ENCODE peak calls at places on chromosomes 5 and 9, in four cellular contexts. J, X, L and K are unnamed samples.
A peak's percentile ranks its signal among the peaks of the same experiment; 100 is the strongest.

GRCh38 chr5:171595801-171596231 is 176.4 kb downstream of the FGF18 start:
- DNase-seq in J (no peak), X (no peak), L (peak; percentile 4), K (no peak)

GRCh38 chr5:157076558-157076957 is 17.6 kb upstream of the HAVCR1 start:
- DNase-seq in J (no peak), X (no peak), L (no peak), K (no peak)

GRCh38 chr5:173354645-173355044 is 26.4 kb upstream of the STC2 start:
- DNase-seq in J (no peak), X (no peak), L (no peak), K (no peak)

GRCh38 chr9:126589349-126589748 is 24.4 kb upstream of the LMX1B start:
- DNase-seq in J (no peak), X (no peak), L (no peak), K (no peak)

GRCh38 chr5:39570418-39571027 is 145.7 kb upstream of the DAB2 start:
- DNase-seq in J (peak; percentile 25), X (no peak), L (peak; percentile 24), K (peak; percentile 10)

GRCh38 chr5:20241351-20241750 is 253.4 kb upstream of the CDH18 start:
- DNase-seq in J (no peak), X (no peak), L (no peak), K (no peak)

GRCh38 chr5:154191467-154192261 is 1.1 kb downstream of the GALNT10 start:
- DNase-seq in J (no peak), X (no peak), L (no peak), K (no peak)

GRCh38 chr5:118554991-118555390 is 433.4 kb downstream of the DTWD2 start:
- DNase-seq in J (no peak), X (no peak), L (no peak), K (no peak)

GRCh38 chr9:11931109-11931508 is 762.1 kb upstream of the TYRP1 start:
- DNase-seq in J (no peak), X (no peak), L (no peak), K (no peak)

GRCh38 chr9:133704711-133705181 is 33.4 kb downstream of the SARDH start:
- DNase-seq in J (no peak), X (no peak), L (no peak), K (no peak)

GRCh38 chr5:64869419-64869818 is 100.7 kb downstream of the CWC27 start:
- DNase-seq in J (no peak), X (no peak), L (no peak), K (no peak)

GRCh38 chr9:8725635-8726034 is 926.1 kb upstream of the DMAC1 start:
- DNase-seq in J (no peak), X (no peak), L (no peak), K (no peak)

GRCh38 chr9:134592819-134593200 is 48.8 kb upstream of the COL5A1 start:
- DNase-seq in J (no peak), X (no peak), L (no peak), K (no peak)

GRCh38 chr5:75666801-75667200 is 50.4 kb downstream of the POC5 start:
- DNase-seq in J (no peak), X (no peak), L (no peak), K (no peak)

GRCh38 chr5:59218424-59219045 is 635.7 kb downstream of the RAB3C start:
- DNase-seq in J (no peak), X (no peak), L (peak; percentile 8), K (no peak)
- TF ChIP-seq TARDBP in J (no peak), X (no peak), L (no peak), K (no peak)

DNA sequence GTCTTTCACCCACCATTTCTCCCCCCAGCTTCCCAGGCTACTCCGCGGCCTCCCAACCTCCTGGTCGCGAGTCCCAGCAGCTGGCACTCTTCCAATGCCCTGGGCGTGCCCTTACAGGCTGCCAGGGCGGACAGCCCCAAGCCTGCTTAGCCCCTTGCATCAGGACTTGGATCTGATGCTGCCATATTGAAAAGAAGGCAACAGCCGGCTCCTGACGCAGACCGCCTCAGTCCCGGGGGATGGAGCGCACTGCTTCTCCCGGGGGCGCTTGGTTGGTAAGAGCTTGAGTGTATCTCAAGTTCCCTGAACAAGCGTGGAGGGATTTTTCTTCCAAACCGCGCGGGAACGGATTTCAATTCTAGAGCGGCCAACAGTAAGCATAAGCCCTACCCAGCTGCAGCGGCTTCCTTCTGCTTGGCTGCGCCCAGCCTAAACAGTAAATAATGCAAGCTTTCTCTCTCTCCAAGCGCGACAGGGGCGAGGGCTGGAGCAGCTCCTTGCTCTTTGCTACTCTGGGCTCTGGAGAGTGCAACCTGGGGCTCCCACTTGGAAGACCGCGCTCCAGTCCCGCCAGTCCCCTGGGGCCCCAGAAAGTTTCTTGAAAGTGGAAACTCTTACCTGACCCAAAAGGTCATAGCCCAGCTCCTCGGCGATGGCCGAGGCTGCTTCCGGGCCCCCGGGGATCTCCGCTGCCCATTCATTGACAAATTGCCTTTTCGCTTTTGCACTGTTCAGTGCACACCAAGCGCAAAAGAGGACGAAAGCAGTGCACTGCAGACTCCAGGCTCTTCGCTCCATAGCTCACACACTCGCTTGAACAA is 593 bp downstream of the PCSK1 start:
- DNase-seq in J (no peak), X (no peak), L (no peak), K (peak; percentile 13)
- TF ChIP-seq BHLHE40 in J (no peak), X (no peak), L (no peak), K (no peak)

GRCh38 chr9:806285-807156 is 35.0 kb upstream of the DMRT1 start:
- DNase-seq in J (no peak), X (peak; percentile 4), L (peak; percentile 35), K (peak; percentile 21)
- TF ChIP-seq TARDBP in J (no peak), X (no peak), L (no peak), K (no peak)

DNA sequence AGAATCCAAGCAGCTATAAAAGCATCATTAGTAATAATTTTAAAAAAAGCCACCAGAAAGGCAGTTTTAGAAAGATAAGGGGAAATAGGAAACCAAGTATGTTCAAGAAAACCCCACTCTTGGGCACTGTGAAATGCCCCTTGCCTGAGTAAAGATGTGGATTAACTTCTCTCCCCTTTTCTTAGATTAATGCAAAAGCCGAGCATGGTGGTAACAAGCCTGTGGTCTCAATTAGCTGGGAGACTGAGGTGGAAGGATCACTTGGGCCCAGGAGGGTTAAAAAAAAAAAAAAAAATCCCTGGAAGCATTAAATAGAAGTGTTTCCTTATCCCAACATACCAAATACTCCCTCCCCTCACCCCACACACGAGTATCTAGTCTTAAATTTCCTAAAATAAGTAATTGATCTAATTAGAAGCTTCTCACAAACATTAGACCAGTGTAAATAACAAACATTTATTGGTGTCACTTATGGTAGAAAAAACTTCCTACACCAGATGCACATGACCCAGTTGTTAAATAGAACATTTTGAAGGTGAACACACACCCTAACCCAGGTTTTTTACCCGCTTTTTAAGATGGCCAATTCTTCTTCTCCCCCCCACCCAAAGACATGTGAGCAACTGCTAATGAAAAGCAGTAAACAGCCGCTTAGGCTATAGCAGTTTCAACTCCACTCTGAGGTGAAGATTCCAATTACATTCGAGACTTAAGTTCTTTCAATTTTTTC is 5.2 kb downstream of the HSPA5 start:
- DNase-seq in J (no peak), X (no peak), L (no peak), K (no peak)
- TF ChIP-seq BHLHE40 in J (no peak), X (no peak), L (no peak), K (no peak)

GRCh38 chr9:131116281-131117101 is 8.9 kb upstream of the NUP214 start:
- DNase-seq in J (no peak), X (no peak), L (no peak), K (no peak)
- TF ChIP-seq TARDBP in J (no peak), X (no peak), L (no peak), K (no peak)

GRCh38 chr5:135391123-135391868 is 7.7 kb downstream of the MACROH2A1 start:
- DNase-seq in J (no peak), X (no peak), L (peak; percentile 10), K (no peak)

GRCh38 chr5:135392256-135392655 is 6.8 kb downstream of the MACROH2A1 start:
- DNase-seq in J (no peak), X (no peak), L (no peak), K (no peak)

GRCh38 chr5:135393229-135393628 is 5.8 kb downstream of the MACROH2A1 start:
- DNase-seq in J (no peak), X (no peak), L (no peak), K (no peak)

GRCh38 chr5:135393691-135394090 is 5.3 kb downstream of the MACROH2A1 start:
- DNase-seq in J (no peak), X (no peak), L (no peak), K (no peak)

GRCh38 chr5:135391869-135392255 is 7.2 kb downstream of the MACROH2A1 start:
- DNase-seq in J (no peak), X (no peak), L (no peak), K (no peak)
- TF ChIP-seq BHLHE40 in J (no peak), X (no peak), L (no peak), K (no peak)

GRCh38 chr5:147558826-147559225 is 49.0 kb upstream of the DPYSL3 start:
- DNase-seq in J (peak; percentile 10), X (no peak), L (no peak), K (peak; percentile 10)
- TF ChIP-seq TARDBP in J (no peak), X (no peak), L (no peak), K (no peak)

DNA sequence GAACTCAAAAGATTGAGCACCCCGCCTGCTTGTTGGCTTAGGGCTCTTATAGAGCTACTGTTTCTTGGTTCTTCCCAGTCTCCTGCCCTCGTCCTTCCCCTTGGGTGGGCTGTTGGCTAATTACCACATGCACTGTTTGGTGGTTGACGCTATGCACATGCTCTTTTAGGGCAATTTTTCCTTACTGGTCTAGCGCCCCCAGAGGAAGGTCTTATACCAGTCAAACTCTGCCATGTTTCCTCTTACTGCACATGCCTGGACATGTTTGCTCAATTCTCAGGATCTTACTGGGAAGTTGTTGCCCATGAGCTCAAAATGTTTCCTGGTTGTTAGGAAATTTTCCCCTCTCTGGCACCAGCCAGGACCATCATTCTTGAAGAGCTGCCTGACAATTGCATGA is 101.9 kb downstream of the SLC28A3 start:
- DNase-seq in J (peak; percentile 12), X (no peak), L (peak; percentile 7), K (no peak)
- TF ChIP-seq BHLHE40 in J (no peak), X (no peak), L (no peak), K (no peak)

DNA sequence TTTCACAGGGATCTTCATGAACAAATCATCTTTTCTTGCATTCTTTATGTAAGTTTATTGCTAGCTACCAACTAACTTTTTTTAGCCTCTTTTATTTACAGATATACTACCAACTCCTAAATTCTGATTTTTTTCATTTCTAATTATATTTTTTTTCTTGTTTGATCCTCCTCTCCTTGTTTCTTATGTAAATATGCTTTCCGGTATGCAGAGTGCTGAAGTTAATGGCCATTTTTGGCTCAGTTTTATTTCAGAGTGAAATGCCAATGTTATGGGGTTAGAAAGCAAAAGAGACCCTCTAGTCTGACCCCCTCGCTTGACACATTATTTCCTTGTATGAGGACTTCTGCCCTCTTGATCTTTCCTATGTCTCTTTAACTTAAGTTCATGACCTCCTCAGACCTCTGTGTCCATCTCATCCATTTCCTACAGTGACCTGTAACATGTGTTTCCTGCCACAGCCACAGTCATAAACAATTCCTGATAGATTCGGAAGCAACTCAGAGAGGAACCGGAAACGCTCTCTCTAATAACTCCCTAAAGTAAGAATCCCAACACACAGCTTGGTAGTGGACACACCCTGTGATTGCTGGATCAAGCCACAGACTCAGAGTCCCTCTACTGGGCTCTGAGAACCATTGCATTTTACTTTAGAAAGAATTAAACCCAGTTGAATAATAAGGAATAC is 42.9 kb upstream of the AFAP1L1 start:
- DNase-seq in J (peak; percentile 39), X (no peak), L (peak; percentile 79), K (peak; percentile 56)
- TF ChIP-seq TARDBP in J (no peak), X (no peak), L (no peak), K (no peak)